ENCODE peak calls at places on chromosomes 4 and X, in seven cellular contexts. D, Z, U, F, Y, B and K are unnamed samples.

GRCh38 chr4:59094505-59094904 is 1984.3 kb upstream of the IGFBP7 start:
- DNase-seq in D (peak), Z (no peak), U (no peak), F (no peak), Y (no peak), B (no peak), K (no peak)

GRCh38 chrX:1502241-1502640 is 34.7 kb downstream of the P2RY8 start:
- DNase-seq in D (no peak), Z (no peak), U (no peak), F (no peak), Y (no peak), B (no peak), K (no peak)

GRCh38 chrX:23373129-23373804 is 38.6 kb downstream of the PTCHD1 start:
- DNase-seq in D (no peak), Z (peak), U (no peak), F (peak), Y (no peak), B (peak), K (no peak)

GRCh38 chr4:8269535-8270417 is at the start of gene HTRA3:
- DNase-seq in D (peak), Z (no peak), U (no peak), F (no peak), Y (peak), B (peak), K (peak)

GRCh38 chrX:108494416-108495095 is 54.9 kb downstream of the COL4A5 start:
- DNase-seq in D (no peak), Z (no peak), U (no peak), F (no peak), Y (no peak), B (peak), K (no peak)

GRCh38 chr4:57499786-57500185 is 389.6 kb upstream of the IGFBP7 start:
- DNase-seq in D (no peak), Z (peak), U (no peak), F (no peak), Y (no peak), B (peak), K (no peak)

GRCh38 chrX:112968351-112969133 is 127.9 kb upstream of the AMOT start:
- DNase-seq in D (no peak), Z (peak), U (no peak), F (no peak), Y (no peak), B (peak), K (no peak)

GRCh38 chr4:80294206-80294605 is 27.7 kb downstream of the FGF5 start:
- DNase-seq in D (no peak), Z (no peak), U (peak), F (no peak), Y (no peak), B (no peak), K (no peak)

GRCh38 chr4:64271601-64272081 is 137.6 kb downstream of the TECRL start:
- DNase-seq in D (no peak), Z (peak), U (no peak), F (peak), Y (no peak), B (peak), K (no peak)
- TF ChIP-seq CTCF in D (no peak), Z (peak), U (no peak), F (no peak), Y (no peak), B (no peak), K (no peak)

GRCh38 chr4:169756971-169757574 is 671 bp downstream of the HPF1 start:
- DNase-seq in D (no peak), Z (peak), U (no peak), F (no peak), Y (no peak), B (no peak), K (no peak)

GRCh38 chr4:169757575-169758184 is at the start of gene HPF1:
- DNase-seq in D (peak), Z (peak), U (peak), F (peak), Y (peak), B (peak), K (peak)
- TF ChIP-seq CTCF in D (no peak), Z (no peak), U (no peak), F (no peak), Y (no peak), B (no peak), K (no peak)

GRCh38 chrX:133958997-133959688 is 26.3 kb downstream of the GPC3 start:
- DNase-seq in D (no peak), Z (peak), U (no peak), F (no peak), Y (no peak), B (no peak), K (no peak)

GRCh38 chrX:133959972-133960371 is 25.4 kb downstream of the GPC3 start:
- DNase-seq in D (no peak), Z (no peak), U (no peak), F (no peak), Y (no peak), B (no peak), K (no peak)

GRCh38 chrX:133953785-133954355 is 31.5 kb downstream of the GPC3 start:
- DNase-seq in D (no peak), Z (no peak), U (no peak), F (no peak), Y (no peak), B (no peak), K (no peak)

GRCh38 chrX:133953078-133953477 is 32.3 kb downstream of the GPC3 start:
- DNase-seq in D (no peak), Z (no peak), U (no peak), F (no peak), Y (no peak), B (no peak), K (no peak)

GRCh38 chrX:133956570-133957340 is 28.6 kb downstream of the GPC3 start:
- DNase-seq in D (no peak), Z (no peak), U (no peak), F (no peak), Y (no peak), B (no peak), K (no peak)
- TF ChIP-seq CTCF in D (no peak), Z (no peak), U (no peak), F (no peak), Y (no peak), B (no peak), K (no peak)

DNA sequence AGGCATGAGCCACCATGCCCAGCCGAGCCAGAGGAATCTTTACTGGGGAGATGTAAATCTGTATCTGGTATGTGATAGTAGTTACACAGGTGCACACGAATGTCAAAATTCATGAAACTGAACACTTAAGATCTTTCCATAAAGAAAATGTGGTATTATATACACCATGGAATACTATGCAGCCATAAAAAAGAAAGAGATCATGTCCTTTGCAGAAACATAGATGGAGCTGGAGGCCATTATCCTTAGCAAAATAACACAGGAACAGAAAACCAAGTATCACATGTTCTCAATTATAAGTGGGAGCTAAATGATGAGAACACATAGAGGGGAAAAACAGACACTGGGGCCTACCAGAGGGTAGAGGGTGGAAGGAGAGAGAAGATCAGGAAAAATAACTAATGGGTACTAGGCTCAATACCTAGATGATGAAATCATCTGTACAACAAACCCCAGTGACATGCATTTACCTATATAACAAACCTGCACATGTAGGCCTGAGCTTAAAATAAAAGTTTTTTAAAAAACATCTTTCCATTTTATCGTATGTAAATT is 7.8 kb downstream of the TMEM156 start:
- DNase-seq in D (no peak), Z (no peak), U (no peak), F (no peak), Y (no peak), B (no peak), K (no peak)
- TF ChIP-seq CTCF in D (no peak), Z (no peak), U (no peak), F (no peak), Y (no peak), B (no peak), K (no peak)

GRCh38 chr4:177505171-177505615 is 63.0 kb upstream of the AGA start:
- DNase-seq in D (peak), Z (no peak), U (no peak), F (no peak), Y (no peak), B (no peak), K (no peak)
- TF ChIP-seq CTCF in D (peak), Z (no peak), U (no peak), F (no peak), Y (peak), B (no peak), K (no peak)

GRCh38 chr4:122658377-122658776 is 37.5 kb upstream of the IL21 start:
- DNase-seq in D (no peak), Z (no peak), U (no peak), F (no peak), Y (no peak), B (no peak), K (no peak)

GRCh38 chr4:122650148-122650547 is 29.3 kb upstream of the IL21 start:
- DNase-seq in D (no peak), Z (no peak), U (no peak), F (no peak), Y (no peak), B (no peak), K (no peak)

GRCh38 chr4:122647656-122648055 is 26.8 kb upstream of the IL21 start:
- DNase-seq in D (no peak), Z (no peak), U (no peak), F (no peak), Y (no peak), B (no peak), K (no peak)

GRCh38 chr4:122652379-122652778 is 31.5 kb upstream of the IL21 start:
- DNase-seq in D (peak), Z (peak), U (peak), F (peak), Y (peak), B (peak), K (peak)
- TF ChIP-seq CTCF in D (peak), Z (peak), U (peak), F (peak), Y (peak), B (peak), K (no peak)

GRCh38 chrX:109886122-109886761 is 116.7 kb upstream of the TMEM164 start:
- DNase-seq in D (peak), Z (peak), U (peak), F (peak), Y (peak), B (peak), K (peak)

GRCh38 chrX:109890300-109890699 is 112.6 kb upstream of the TMEM164 start:
- DNase-seq in D (no peak), Z (no peak), U (no peak), F (no peak), Y (no peak), B (no peak), K (no peak)

GRCh38 chrX:109890910-109891502 is 111.9 kb upstream of the TMEM164 start:
- DNase-seq in D (peak), Z (peak), U (no peak), F (peak), Y (peak), B (peak), K (peak)

GRCh38 chrX:109889289-109890006 is 113.5 kb upstream of the TMEM164 start:
- DNase-seq in D (no peak), Z (peak), U (peak), F (peak), Y (peak), B (peak), K (peak)
- TF ChIP-seq CTCF in D (peak), Z (no peak), U (peak), F (peak), Y (peak), B (peak), K (no peak)

GRCh38 chrX:46750829-46751228 is 8.1 kb downstream of the SLC9A7 start:
- DNase-seq in D (no peak), Z (no peak), U (no peak), F (no peak), Y (no peak), B (no peak), K (no peak)
- TF ChIP-seq CTCF in D (no peak), Z (no peak), U (no peak), F (no peak), Y (no peak), B (no peak), K (no peak)